ENCODE peak calls at places on chromosomes 3 and 15, in six cellular contexts. W is foreskin fibroblast, C is choroid plexus epithelial cell, H is astrocyte of the spinal cord, D is kidney epithelial cell, U is AG04450. X is an unnamed sample.

GRCh38 chr3:78857494-78858111 is 910.2 kb downstream of the ROBO1 start:
- DNase-seq in W (no peak), C (peak), H (no peak), D (no peak), U (no peak), X (peak)

GRCh38 chr3:184323696-184324095 is 9.3 kb downstream of the EIF4G1 start:
- DNase-seq in W (no peak), C (no peak), H (no peak), D (no peak), U (no peak), X (no peak)

GRCh38 chr3:175199961-175200360 is 340.8 kb downstream of the NAALADL2 start:
- DNase-seq in W (no peak), C (no peak), H (peak), D (no peak), U (no peak), X (no peak)

GRCh38 chr15:52559583-52559982 is 9.2 kb downstream of the ARPP19 start:
- DNase-seq in W (no peak), C (peak), H (peak), D (no peak), U (peak), X (peak)

GRCh38 chr15:35215095-35215494 is 130.0 kb upstream of the NANOGP8 start:
- DNase-seq in W (no peak), C (no peak), H (no peak), D (no peak), U (no peak), X (no peak)

GRCh38 chr3:115615451-115615850 is 7.9 kb upstream of the GAP43 start:
- DNase-seq in W (no peak), C (no peak), H (no peak), D (no peak), U (no peak), X (no peak)

GRCh38 chr15:41567870-41568269 is 8.9 kb downstream of the TYRO3 start:
- DNase-seq in W (no peak), C (no peak), H (no peak), D (no peak), U (no peak), X (no peak)

GRCh38 chr15:63735449-63735848 is 98.3 kb downstream of the HERC1 start:
- DNase-seq in W (no peak), C (no peak), H (no peak), D (no peak), U (no peak), X (no peak)

GRCh38 chr3:20511863-20512262 is 325.9 kb upstream of the SGO1 start:
- DNase-seq in W (peak), C (peak), H (peak), D (peak), U (peak), X (peak)

GRCh38 chr3:139198929-139199328 is 144.9 kb upstream of the MRPS22 start:
- DNase-seq in W (peak), C (no peak), H (no peak), D (no peak), U (no peak), X (no peak)

GRCh38 chr3:61134532-61134931 is 116.7 kb downstream of the FHIT start:
- DNase-seq in W (no peak), C (no peak), H (no peak), D (no peak), U (no peak), X (no peak)

GRCh38 chr15:62962101-62962995 is 80.2 kb upstream of the TPM1 start:
- DNase-seq in W (no peak), C (no peak), H (no peak), D (no peak), U (no peak), X (no peak)

GRCh38 chr3:189049458-189050231 is 122.1 kb upstream of the TPRG1 start:
- DNase-seq in W (no peak), C (no peak), H (no peak), D (no peak), U (no peak), X (no peak)

GRCh38 chr3:14791343-14791945 is 27.3 kb upstream of the FGD5 start:
- DNase-seq in W (no peak), C (peak), H (peak), D (no peak), U (no peak), X (peak)

GRCh38 chr15:87215100-87215499 is 1041.4 kb downstream of the NTRK3 start:
- DNase-seq in W (no peak), C (no peak), H (no peak), D (no peak), U (no peak), X (no peak)

GRCh38 chr3:67416703-67417102 is 237.7 kb downstream of the SUCLG2 start:
- DNase-seq in W (no peak), C (peak), H (peak), D (no peak), U (no peak), X (no peak)

DNA sequence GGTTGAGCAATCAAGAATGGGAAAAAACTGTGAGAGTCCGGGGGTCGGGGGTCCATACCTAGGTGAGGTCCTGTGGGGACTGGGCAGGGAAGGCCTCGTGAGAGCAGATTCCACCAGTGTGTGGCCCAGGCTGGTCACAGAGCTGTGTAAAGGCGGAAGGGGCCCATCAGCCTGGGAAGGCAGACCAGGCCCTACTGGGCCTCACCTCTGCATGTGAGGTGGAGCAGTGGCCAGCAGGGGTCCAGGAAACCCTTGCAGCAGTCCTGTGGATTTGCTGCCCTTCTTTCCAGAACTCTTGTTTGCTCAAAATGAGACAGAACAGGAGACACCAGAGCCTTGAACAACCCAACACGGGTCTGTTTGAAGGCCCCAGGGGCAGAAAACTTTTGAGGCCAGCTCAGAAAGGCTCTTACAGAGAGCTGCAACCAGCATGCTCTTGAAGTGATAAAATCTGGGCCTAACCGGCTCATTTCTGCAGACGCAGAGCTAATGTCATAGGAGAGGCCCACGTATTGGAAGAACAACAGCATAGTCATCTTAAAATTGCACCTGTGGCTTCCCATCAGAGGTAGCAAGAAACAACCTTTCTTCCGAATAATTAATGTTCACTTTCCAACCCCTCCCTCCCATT is 30.3 kb upstream of the HHATL start:
- DNase-seq in W (no peak), C (peak), H (no peak), D (no peak), U (no peak), X (no peak)
- H3K4me3 ChIP-seq in W (no peak), C (no peak), H (no peak), D (no peak), U (no peak), X (no peak)

DNA sequence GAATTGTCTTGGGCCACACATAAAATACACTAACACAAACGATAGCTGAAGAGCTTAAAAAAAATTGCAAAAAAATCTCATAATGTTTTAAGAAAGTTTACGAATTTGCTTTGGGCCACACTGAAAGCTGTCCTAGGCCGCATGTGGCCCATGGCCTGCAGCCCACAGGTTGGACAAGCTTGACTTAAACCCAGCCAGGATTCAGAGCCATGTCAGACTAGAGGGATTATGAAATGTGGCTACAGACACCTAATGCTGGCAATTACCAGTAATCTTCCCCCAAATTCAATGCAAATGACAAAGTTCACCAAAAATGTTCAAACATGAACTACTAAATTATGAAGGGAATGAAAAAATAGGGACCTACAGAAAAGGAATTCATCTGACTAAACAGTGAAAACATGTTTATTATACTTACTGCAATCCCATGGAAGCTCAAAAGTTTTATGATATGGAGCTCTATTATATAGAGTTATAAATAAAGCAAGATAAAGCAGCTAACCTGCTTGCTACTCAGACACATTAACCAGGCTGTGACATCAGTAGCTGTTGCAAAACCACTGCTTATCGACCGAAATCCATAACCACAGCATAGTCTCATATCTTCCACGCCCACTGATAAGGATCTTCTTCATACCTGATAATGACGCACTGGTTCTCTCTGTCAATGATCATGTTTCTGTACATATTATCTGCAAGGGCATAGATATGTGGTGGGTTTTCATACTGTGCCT is 49.2 kb downstream of the LDHAL6B start:
- DNase-seq in W (no peak), C (peak), H (no peak), D (no peak), U (no peak), X (no peak)
- TF ChIP-seq CTCF in W (no peak), C (no peak), H (no peak), D (no peak), U (no peak), X (no peak)

GRCh38 chr15:51076898-51077564 is 17.7 kb downstream of the TNFAIP8L3 start:
- DNase-seq in W (peak), C (peak), H (peak), D (no peak), U (no peak), X (peak)
- H3K4me3 ChIP-seq in W (peak), C (peak), H (peak), D (no peak), U (peak), X (no peak)

DNA sequence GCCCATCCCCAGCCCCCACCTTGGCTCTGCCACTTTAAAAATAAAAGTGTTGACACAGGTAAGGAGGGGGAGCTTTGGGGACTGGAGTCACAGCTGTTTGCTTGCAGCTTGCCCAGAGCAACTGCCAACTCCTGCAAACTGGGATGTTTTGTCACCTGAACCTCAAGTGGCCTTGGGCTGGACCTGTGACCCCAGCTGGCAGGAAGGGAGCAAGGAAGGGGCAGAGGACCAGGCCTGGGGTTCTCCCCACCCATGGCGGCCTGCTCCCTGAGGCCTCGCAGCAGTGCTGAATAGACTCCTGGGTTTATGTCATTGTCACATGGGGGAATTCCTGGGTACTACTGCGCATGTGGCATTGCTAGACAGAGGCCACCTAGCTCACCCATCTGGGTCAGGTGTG is 246.9 kb upstream of the TLE3 start:
- DNase-seq in W (no peak), C (no peak), H (no peak), D (no peak), U (no peak), X (no peak)
- TF ChIP-seq CTCF in W (no peak), C (no peak), H (no peak), D (no peak), U (no peak), X (no peak)